ENCODE peak calls at places on chromosome 13, in seven cellular contexts. One of them, this sample, is unnamed. For H3K4me1, the result is how much of the 10 kb centered on the place peaks cover.

GRCh38 chr13:51556740-51557139 is 27.5 kb upstream of the WDFY2 start:
- DNase-seq in heart left ventricle: no peak
- DNase-seq in spleen: no peak
- DNase-seq in lung: no peak
- DNase-seq in tibial nerve: no peak
- DNase-seq in trophoblast cell: no peak
- DNase-seq in iPS DF 6.9: no peak
- DNase-seq in this sample: no peak

GRCh38 chr13:74129500-74130144 is 4.6 kb downstream of the KLF12 start:
- DNase-seq in iPS DF 6.9: no peak
- DNase-seq in spleen: no peak
- DNase-seq in tibial nerve: no peak
- DNase-seq in trophoblast cell: no peak
- DNase-seq in lung: no peak
- DNase-seq in heart left ventricle: peak
- DNase-seq in this sample: peak

GRCh38 chr13:51245583-51245982 is 23.4 kb downstream of the FAM124A start:
- DNase-seq in spleen: no peak
- DNase-seq in heart left ventricle: no peak
- DNase-seq in iPS DF 6.9: no peak
- DNase-seq in tibial nerve: no peak
- DNase-seq in lung: no peak
- DNase-seq in trophoblast cell: no peak
- DNase-seq in this sample: no peak

GRCh38 chr13:42740753-42741152 is 40.6 kb upstream of the FAM216B start:
- DNase-seq in lung: peak
- DNase-seq in tibial nerve: no peak
- DNase-seq in spleen: no peak
- DNase-seq in iPS DF 6.9: no peak
- DNase-seq in heart left ventricle: peak
- DNase-seq in trophoblast cell: no peak
- DNase-seq in this sample: peak

GRCh38 chr13:113411216-113412023 is 41.9 kb downstream of the ADPRHL1 start:
- DNase-seq in spleen: peak
- DNase-seq in lung: no peak
- DNase-seq in tibial nerve: no peak
- DNase-seq in heart left ventricle: peak
- DNase-seq in iPS DF 6.9: no peak
- DNase-seq in trophoblast cell: peak
- DNase-seq in this sample: no peak

GRCh38 chr13:77779461-77780272 is 82.2 kb downstream of the SLAIN1 start:
- DNase-seq in tibial nerve: no peak
- DNase-seq in trophoblast cell: peak
- DNase-seq in lung: peak
- DNase-seq in iPS DF 6.9: peak
- DNase-seq in spleen: no peak
- DNase-seq in heart left ventricle: peak
- DNase-seq in this sample: peak

GRCh38 chr13:86403213-86403612 is 604.0 kb upstream of the SLITRK6 start:
- DNase-seq in lung: no peak
- DNase-seq in iPS DF 6.9: no peak
- DNase-seq in trophoblast cell: no peak
- DNase-seq in spleen: no peak
- DNase-seq in heart left ventricle: no peak
- DNase-seq in tibial nerve: no peak
- DNase-seq in this sample: no peak

GRCh38 chr13:31242935-31243334 is 43.2 kb downstream of the B3GLCT start:
- DNase-seq in trophoblast cell: no peak
- DNase-seq in tibial nerve: no peak
- DNase-seq in spleen: no peak
- DNase-seq in heart left ventricle: no peak
- DNase-seq in iPS DF 6.9: no peak
- DNase-seq in lung: no peak
- DNase-seq in this sample: no peak

GRCh38 chr13:21871302-21871862 is 200.5 kb downstream of the FGF9 start:
- DNase-seq in heart left ventricle: no peak
- DNase-seq in spleen: no peak
- DNase-seq in trophoblast cell: no peak
- DNase-seq in tibial nerve: no peak
- DNase-seq in iPS DF 6.9: no peak
- DNase-seq in lung: peak
- DNase-seq in this sample: peak

GRCh38 chr13:23433171-23434153 is at the start of gene SACS:
- DNase-seq in lung: no peak
- DNase-seq in spleen: no peak
- DNase-seq in trophoblast cell: no peak
- DNase-seq in iPS DF 6.9: peak
- DNase-seq in tibial nerve: no peak
- DNase-seq in heart left ventricle: no peak
- DNase-seq in this sample: no peak

GRCh38 chr13:30153871-30154426 is 153.4 kb downstream of the KATNAL1 start:
- DNase-seq in iPS DF 6.9: no peak
- DNase-seq in lung: no peak
- DNase-seq in trophoblast cell: peak
- DNase-seq in heart left ventricle: no peak
- DNase-seq in spleen: peak
- DNase-seq in tibial nerve: no peak
- DNase-seq in this sample: no peak

GRCh38 chr13:89468081-89468480 is 1796.9 kb downstream of the SLITRK5 start:
- DNase-seq in spleen: no peak
- DNase-seq in lung: no peak
- DNase-seq in trophoblast cell: no peak
- DNase-seq in tibial nerve: no peak
- DNase-seq in heart left ventricle: no peak
- DNase-seq in iPS DF 6.9: no peak
- DNase-seq in this sample: no peak

GRCh38 chr13:74278901-74279300 is 144.7 kb upstream of the KLF12 start:
- DNase-seq in tibial nerve: no peak
- DNase-seq in heart left ventricle: no peak
- DNase-seq in lung: no peak
- DNase-seq in trophoblast cell: peak
- DNase-seq in spleen: no peak
- DNase-seq in iPS DF 6.9: no peak
- DNase-seq in this sample: no peak

GRCh38 chr13:35936579-35936978 is 194.6 kb downstream of the DCLK1 start:
- DNase-seq in heart left ventricle: no peak
- DNase-seq in spleen: no peak
- DNase-seq in lung: no peak
- DNase-seq in trophoblast cell: no peak
- DNase-seq in iPS DF 6.9: no peak
- DNase-seq in tibial nerve: no peak
- DNase-seq in this sample: no peak

GRCh38 chr13:102566513-102566912 is 30.3 kb upstream of the TPP2 start:
- DNase-seq in spleen: no peak
- DNase-seq in iPS DF 6.9: no peak
- DNase-seq in lung: no peak
- DNase-seq in trophoblast cell: no peak
- DNase-seq in tibial nerve: no peak
- DNase-seq in heart left ventricle: no peak
- DNase-seq in this sample: no peak

GRCh38 chr13:75372517-75372916 is 109.5 kb downstream of the TBC1D4 start:
- DNase-seq in tibial nerve: no peak
- DNase-seq in trophoblast cell: peak
- DNase-seq in heart left ventricle: peak
- DNase-seq in spleen: no peak
- DNase-seq in iPS DF 6.9: no peak
- DNase-seq in lung: no peak
- DNase-seq in this sample: peak

GRCh38 chr13:30354481-30355404 is 47.4 kb upstream of the KATNAL1 start:
- DNase-seq in tibial nerve: no peak
- DNase-seq in lung: no peak
- DNase-seq in trophoblast cell: peak
- DNase-seq in heart left ventricle: no peak
- DNase-seq in spleen: peak
- DNase-seq in iPS DF 6.9: no peak
- DNase-seq in this sample: no peak

GRCh38 chr13:42762251-42762650 is 19.1 kb upstream of the FAM216B start:
- DNase-seq in iPS DF 6.9: no peak
- DNase-seq in trophoblast cell: peak
- DNase-seq in lung: no peak
- DNase-seq in tibial nerve: no peak
- DNase-seq in heart left ventricle: no peak
- DNase-seq in spleen: no peak
- DNase-seq in this sample: no peak

GRCh38 chr13:109140777-109141354 is 511.5 kb downstream of the MYO16 start:
- DNase-seq in spleen: no peak
- DNase-seq in trophoblast cell: no peak
- DNase-seq in tibial nerve: no peak
- DNase-seq in iPS DF 6.9: no peak
- DNase-seq in heart left ventricle: no peak
- DNase-seq in lung: no peak
- DNase-seq in this sample: no peak

GRCh38 chr13:98842858-98843481 is 90.5 kb upstream of the SLC15A1 start:
- DNase-seq in tibial nerve: peak
- DNase-seq in heart left ventricle: peak
- DNase-seq in trophoblast cell: peak
- DNase-seq in lung: peak
- DNase-seq in spleen: peak
- DNase-seq in iPS DF 6.9: peak
- DNase-seq in this sample: peak

GRCh38 chr13:21971662-21972635 is 301.1 kb downstream of the FGF9 start:
- DNase-seq in heart left ventricle: no peak
- DNase-seq in trophoblast cell: peak
- DNase-seq in spleen: no peak
- DNase-seq in iPS DF 6.9: no peak
- DNase-seq in tibial nerve: no peak
- DNase-seq in lung: no peak
- DNase-seq in this sample: no peak

GRCh38 chr13:80469841-80470378 is 129.0 kb upstream of the SPRY2 start:
- DNase-seq in tibial nerve: peak
- DNase-seq in spleen: no peak
- DNase-seq in iPS DF 6.9: no peak
- DNase-seq in heart left ventricle: peak
- DNase-seq in lung: peak
- DNase-seq in trophoblast cell: peak
- DNase-seq in this sample: peak
- H3K27ac ChIP-seq in tibial nerve: peak
- H3K27ac ChIP-seq in spleen: peak
- H3K27ac ChIP-seq in iPS DF 6.9: no peak
- H3K27ac ChIP-seq in heart left ventricle: peak
- H3K27ac ChIP-seq in lung: peak
- H3K27ac ChIP-seq in trophoblast cell: no peak
- H3K27ac ChIP-seq in this sample: peak

GRCh38 chr13:20142927-20143480 is 17.8 kb downstream of the GJA3 start:
- DNase-seq in iPS DF 6.9: no peak
- DNase-seq in lung: no peak
- DNase-seq in heart left ventricle: no peak
- DNase-seq in trophoblast cell: no peak
- DNase-seq in tibial nerve: no peak
- DNase-seq in spleen: no peak
- DNase-seq in this sample: no peak
- H3K4me1 ChIP-seq in iPS DF 6.9: under half
- H3K4me1 ChIP-seq in lung: under half
- H3K4me1 ChIP-seq in heart left ventricle: under half
- H3K4me1 ChIP-seq in trophoblast cell: under half
- H3K4me1 ChIP-seq in tibial nerve: under half
- H3K4me1 ChIP-seq in spleen: under half
- H3K4me1 ChIP-seq in this sample: under half

DNA sequence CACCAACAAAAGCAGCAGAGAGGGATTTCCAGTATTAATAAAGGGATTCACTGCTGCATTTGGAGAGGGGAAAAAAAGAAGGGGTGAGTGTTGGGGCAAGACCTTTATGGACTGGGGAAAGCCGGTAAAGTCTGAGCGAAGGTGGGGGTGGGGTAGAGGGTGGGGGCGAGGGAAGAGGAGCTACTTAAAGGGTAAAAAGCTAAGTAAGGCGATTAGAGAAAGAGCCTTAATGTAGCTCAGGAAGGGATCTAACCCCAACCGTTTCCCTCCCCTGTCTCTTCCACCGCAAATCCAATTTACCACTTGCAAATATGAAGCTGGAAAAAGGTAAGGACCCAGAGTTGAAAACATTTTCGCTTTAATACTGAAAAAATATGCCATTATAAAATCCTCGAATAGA is 4.4 kb downstream of the SLITRK1 start:
- DNase-seq in lung: no peak
- DNase-seq in tibial nerve: no peak
- DNase-seq in heart left ventricle: no peak
- DNase-seq in trophoblast cell: no peak
- DNase-seq in spleen: no peak
- DNase-seq in iPS DF 6.9: no peak
- DNase-seq in this sample: no peak
- H3K27ac ChIP-seq in lung: no peak
- H3K27ac ChIP-seq in tibial nerve: no peak
- H3K27ac ChIP-seq in heart left ventricle: no peak
- H3K27ac ChIP-seq in trophoblast cell: no peak
- H3K27ac ChIP-seq in spleen: no peak
- H3K27ac ChIP-seq in iPS DF 6.9: no peak
- H3K27ac ChIP-seq in this sample: no peak

DNA sequence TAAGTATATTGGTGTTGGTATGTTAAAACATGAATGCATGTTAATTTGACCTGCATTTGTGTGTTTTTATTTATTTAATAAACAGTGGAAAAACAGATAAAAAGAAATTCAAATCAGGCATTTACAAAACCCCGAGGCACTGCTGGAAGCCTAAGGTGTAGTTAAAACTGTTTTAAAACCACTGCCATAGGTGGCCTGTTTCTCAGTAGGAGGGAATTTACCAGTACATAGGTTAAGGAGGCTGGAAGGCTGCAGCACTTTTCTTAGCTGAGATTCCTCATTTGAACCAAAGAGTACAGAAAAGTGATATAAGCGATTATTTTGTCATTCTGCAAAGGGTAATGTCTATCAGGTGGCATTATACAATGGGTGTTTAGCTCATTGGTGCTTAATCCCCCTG is 99.6 kb downstream of the PAN3 start:
- DNase-seq in heart left ventricle: no peak
- DNase-seq in tibial nerve: no peak
- DNase-seq in lung: no peak
- DNase-seq in spleen: no peak
- DNase-seq in iPS DF 6.9: no peak
- DNase-seq in trophoblast cell: no peak
- DNase-seq in this sample: no peak
- H3K4me1 ChIP-seq in heart left ventricle: under half
- H3K4me1 ChIP-seq in tibial nerve: under half
- H3K4me1 ChIP-seq in lung: under half
- H3K4me1 ChIP-seq in spleen: under half
- H3K4me1 ChIP-seq in iPS DF 6.9: under half
- H3K4me1 ChIP-seq in trophoblast cell: under half
- H3K4me1 ChIP-seq in this sample: under half

GRCh38 chr13:58852076-58852475 is 1220.5 kb downstream of the PCDH17 start:
- DNase-seq in lung: no peak
- DNase-seq in iPS DF 6.9: no peak
- DNase-seq in spleen: no peak
- DNase-seq in trophoblast cell: no peak
- DNase-seq in tibial nerve: no peak
- DNase-seq in heart left ventricle: no peak
- DNase-seq in this sample: no peak
- H3K27ac ChIP-seq in lung: no peak
- H3K27ac ChIP-seq in iPS DF 6.9: no peak
- H3K27ac ChIP-seq in spleen: no peak
- H3K27ac ChIP-seq in trophoblast cell: no peak
- H3K27ac ChIP-seq in tibial nerve: no peak
- H3K27ac ChIP-seq in heart left ventricle: no peak
- H3K27ac ChIP-seq in this sample: no peak

This sample was measured in small intestine.